ENCODE peak calls at places on chromosome 2, in four cellular contexts. Z is progenitor cell of endocrine pancreas; N is activated CD8-positive, alpha-beta T cell treated with anti-CD3 and anti-CD28 coated beads for 36 hours; X is neural crest cell. F is an unnamed sample.

GRCh38 chr2:10452334-10452733 is 4.2 kb upstream of the ODC1 start:
- DNase-seq in X (no peak), Z (no peak), N (no peak), F (no peak)

GRCh38 chr2:102070058-102070642 is 72.4 kb upstream of the IL1R1 start:
- DNase-seq in Z (no peak), N (no peak), X (no peak), F (no peak)

GRCh38 chr2:137964066-137964858 is at the start of gene HNMT:
- DNase-seq in N (no peak), Z (peak; percentile 29), X (peak; percentile 18), F (peak; percentile 36)

GRCh38 chr2:159030674-159031380 is 62.4 kb downstream of the TANC1 start:
- DNase-seq in X (peak; percentile 15), N (no peak), Z (no peak), F (peak; percentile 33)

GRCh38 chr2:8544786-8545631 is 136.8 kb upstream of the ID2 start:
- DNase-seq in Z (no peak), X (no peak), N (peak; percentile 96), F (no peak)

GRCh38 chr2:26184555-26185303 is 11.8 kb downstream of the GAREM2 start:
- DNase-seq in Z (peak; percentile 73), N (peak; percentile 85), X (peak; percentile 80), F (peak; percentile 92)

GRCh38 chr2:240156435-240157146 is 16.1 kb upstream of the OTOS start:
- DNase-seq in X (no peak), Z (no peak), N (no peak), F (no peak)

GRCh38 chr2:239936838-239937581 is 88.1 kb downstream of the NDUFA10 start:
- DNase-seq in Z (no peak), N (no peak), X (no peak), F (no peak)

GRCh38 chr2:85400951-85401805 is 9.0 kb downstream of the CAPG start:
- DNase-seq in Z (no peak), N (no peak), X (no peak), F (no peak)

GRCh38 chr2:134198006-134198634 is 55.8 kb upstream of the MGAT5 start:
- DNase-seq in X (no peak), N (no peak), Z (no peak), F (no peak)

GRCh38 chr2:35298493-35298892 is 1057.1 kb upstream of the CRIM1 start:
- DNase-seq in X (no peak), N (no peak), Z (no peak), F (no peak)

GRCh38 chr2:146079216-146079615 is 1559.3 kb upstream of the ZEB2 start:
- DNase-seq in N (no peak), X (no peak), Z (no peak), F (no peak)

GRCh38 chr2:239577913-239578312 is 177.1 kb upstream of the HDAC4 start:
- DNase-seq in Z (no peak), X (no peak), N (no peak), F (no peak)

GRCh38 chr2:236536727-236537398 is 32.8 kb upstream of the ACKR3 start:
- DNase-seq in Z (no peak), X (no peak), N (peak; percentile 70), F (no peak)

GRCh38 chr2:24830351-24830750 is 37.1 kb downstream of the CENPO start:
- DNase-seq in N (no peak), X (no peak), Z (no peak), F (no peak)
- TF ChIP-seq CTCF in N (no peak), X (no peak), Z (no peak), F (no peak)

GRCh38 chr2:231393149-231394131 is 2.1 kb upstream of the B3GNT7 start:
- DNase-seq in Z (no peak), X (no peak), N (peak; percentile 72), F (no peak)
- TF ChIP-seq CTCF in Z (peak; percentile 42), X (peak; percentile 26), N (no peak), F (no peak)

GRCh38 chr2:72367530-72368225 is 220.0 kb upstream of the CYP26B1 start:
- DNase-seq in N (no peak), Z (no peak), X (no peak), F (no peak)
- TF ChIP-seq CTCF in N (no peak), Z (no peak), X (no peak), F (no peak)

GRCh38 chr2:109476908-109477441 is 136.8 kb downstream of the SEPTIN10 start:
- DNase-seq in N (no peak), Z (no peak), X (no peak), F (no peak)
- TF ChIP-seq CTCF in N (no peak), Z (no peak), X (no peak), F (no peak)

DNA sequence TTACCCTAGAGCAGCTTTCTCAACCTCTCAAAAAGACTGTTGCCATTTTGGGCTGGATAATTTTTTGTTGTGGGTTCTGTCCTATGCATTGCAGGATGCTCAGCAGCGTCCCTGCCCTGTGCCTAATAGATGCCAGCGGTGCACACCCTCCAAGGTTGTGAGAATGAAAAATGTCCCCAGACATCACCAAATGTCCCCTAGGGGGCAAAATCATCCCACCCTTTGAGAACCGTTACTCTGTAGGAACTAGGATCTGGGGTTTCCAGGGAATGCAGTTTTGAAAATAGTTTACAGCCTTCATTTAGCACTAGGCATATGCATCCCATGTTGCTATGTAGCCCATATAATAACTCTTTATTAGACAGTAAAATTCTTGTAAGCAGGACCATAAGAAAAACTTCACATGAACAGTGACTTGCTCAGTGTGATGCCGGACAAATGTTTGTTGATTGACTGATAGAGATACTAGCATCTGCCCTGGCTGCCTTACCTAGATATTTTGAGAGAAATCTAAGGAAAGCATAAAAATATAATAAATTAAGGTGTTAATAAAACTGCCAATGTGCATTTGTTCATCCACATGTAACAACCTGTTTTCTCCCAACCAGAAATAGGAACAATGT is 79.2 kb upstream of the EPC2 start:
- DNase-seq in X (no peak), Z (no peak), N (no peak), F (no peak)
- TF ChIP-seq CTCF in X (no peak), Z (no peak), N (peak; percentile 2), F (peak; percentile 10)

DNA sequence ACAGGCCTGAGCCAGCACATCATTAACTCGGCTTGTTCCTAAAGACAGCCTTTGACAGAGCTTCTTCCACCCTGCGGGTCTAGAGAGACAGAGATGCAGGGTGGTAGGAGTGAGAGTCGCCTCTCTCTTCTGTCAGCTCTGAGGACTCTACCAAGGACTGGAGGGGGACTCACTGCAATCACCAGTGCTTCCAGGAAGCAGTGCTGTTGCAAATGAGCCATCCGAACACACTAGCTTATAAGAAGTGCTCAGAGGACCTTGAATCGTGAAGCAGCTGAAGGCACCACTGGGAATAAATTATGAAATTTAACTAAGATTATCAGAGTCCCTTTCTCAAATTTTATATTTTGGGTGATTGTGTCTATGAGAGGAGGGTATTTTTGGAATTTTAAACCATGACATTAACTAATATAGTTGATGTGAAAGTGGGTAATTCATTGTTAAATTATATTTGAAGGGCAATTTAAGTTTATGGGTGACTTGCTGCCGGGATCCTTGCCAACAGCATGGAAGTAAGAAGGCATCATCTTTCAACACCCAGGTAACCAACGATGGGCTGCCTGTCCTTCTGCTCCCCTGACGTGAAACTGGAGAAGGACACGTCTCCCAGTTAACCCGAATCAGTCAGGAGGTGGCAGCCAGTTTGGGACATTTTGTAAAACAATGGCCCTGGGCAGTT is 43.6 kb upstream of the PXDN start:
- DNase-seq in N (no peak), X (no peak), Z (no peak), F (no peak)
- TF ChIP-seq CTCF in N (no peak), X (no peak), Z (no peak), F (no peak)

GRCh38 chr2:176455865-176456291 is 186.6 kb downstream of the MTX2 start:
- DNase-seq in Z (no peak), X (no peak), N (no peak), F (peak; percentile 65)
- TF ChIP-seq CTCF in Z (no peak), X (no peak), N (no peak), F (no peak)

GRCh38 chr2:224363281-224363680 is 38.6 kb downstream of the FAM124B start:
- DNase-seq in X (no peak), Z (no peak), N (no peak), F (no peak)
- TF ChIP-seq CTCF in X (no peak), Z (no peak), N (no peak), F (no peak)

GRCh38 chr2:195805283-195805976 is 148.4 kb downstream of the SLC39A10 start:
- DNase-seq in X (no peak), N (no peak), Z (no peak), F (no peak)
- TF ChIP-seq CTCF in X (no peak), N (no peak), Z (no peak), F (no peak)